ENCODE peak calls at places on chromosomes 1 and 21, in five cellular contexts. One of them, this sample, is unnamed. For H3K4me1, the result is how much of the 10 kb centered on the place peaks cover.

GRCh38 chr1:104780470-104781078 is 1030.9 kb downstream of the AMY1C start:
- DNase-seq in gastrocnemius medialis: no peak
- DNase-seq in spleen: no peak
- DNase-seq in A549: no peak
- DNase-seq in breast epithelium: no peak
- DNase-seq in this sample: no peak

GRCh38 chr1:153968972-153969371 is 1.3 kb downstream of the CREB3L4 start:
- DNase-seq in gastrocnemius medialis: no peak
- DNase-seq in spleen: peak
- DNase-seq in A549: no peak
- DNase-seq in breast epithelium: no peak
- DNase-seq in this sample: no peak

GRCh38 chr1:96641292-96641691 is 80.3 kb upstream of the PTBP2 start:
- DNase-seq in gastrocnemius medialis: no peak
- DNase-seq in spleen: no peak
- DNase-seq in A549: no peak
- DNase-seq in breast epithelium: no peak
- DNase-seq in this sample: no peak

GRCh38 chr1:194214735-194215134 is 1028.3 kb upstream of the B3GALT2 start:
- DNase-seq in gastrocnemius medialis: no peak
- DNase-seq in spleen: no peak
- DNase-seq in A549: no peak
- DNase-seq in breast epithelium: no peak
- DNase-seq in this sample: no peak

GRCh38 chr1:212699839-212700596 is at the start of gene BATF3:
- DNase-seq in gastrocnemius medialis: no peak
- DNase-seq in spleen: peak
- DNase-seq in A549: peak
- DNase-seq in breast epithelium: no peak
- DNase-seq in this sample: no peak

GRCh38 chr1:21911205-21912001 is 25.7 kb downstream of the HSPG2 start:
- DNase-seq in gastrocnemius medialis: no peak
- DNase-seq in spleen: no peak
- DNase-seq in A549: no peak
- DNase-seq in breast epithelium: no peak
- DNase-seq in this sample: no peak

GRCh38 chr1:213399695-213400094 is 348.7 kb downstream of the RPS6KC1 start:
- DNase-seq in gastrocnemius medialis: no peak
- DNase-seq in spleen: no peak
- DNase-seq in A549: no peak
- DNase-seq in breast epithelium: peak
- DNase-seq in this sample: no peak

GRCh38 chr1:158689110-158689509 is 2.6 kb upstream of the SPTA1 start:
- DNase-seq in gastrocnemius medialis: no peak
- DNase-seq in spleen: no peak
- DNase-seq in A549: no peak
- DNase-seq in breast epithelium: no peak
- DNase-seq in this sample: no peak

GRCh38 chr1:241499910-241500309 is 19.6 kb downstream of the FH start:
- DNase-seq in gastrocnemius medialis: no peak
- DNase-seq in spleen: no peak
- DNase-seq in A549: peak
- DNase-seq in breast epithelium: no peak
- DNase-seq in this sample: no peak

GRCh38 chr1:56064705-56065104 is 514.7 kb downstream of the PLPP3 start:
- DNase-seq in gastrocnemius medialis: no peak
- DNase-seq in spleen: no peak
- DNase-seq in A549: peak
- DNase-seq in breast epithelium: no peak
- DNase-seq in this sample: no peak

GRCh38 chr1:202214089-202214843 is 20.7 kb downstream of the LGR6 start:
- DNase-seq in gastrocnemius medialis: no peak
- DNase-seq in spleen: no peak
- DNase-seq in A549: no peak
- DNase-seq in breast epithelium: peak
- DNase-seq in this sample: no peak

GRCh38 chr1:162548170-162548569 is 13.4 kb upstream of the UAP1 start:
- DNase-seq in gastrocnemius medialis: peak
- DNase-seq in spleen: no peak
- DNase-seq in A549: no peak
- DNase-seq in breast epithelium: peak
- DNase-seq in this sample: peak

GRCh38 chr1:33762099-33762830 is 101.6 kb upstream of the HMGB4 start:
- DNase-seq in gastrocnemius medialis: no peak
- DNase-seq in spleen: no peak
- DNase-seq in A549: no peak
- DNase-seq in breast epithelium: no peak
- DNase-seq in this sample: no peak

GRCh38 chr1:7491089-7491817 is 279.8 kb upstream of the VAMP3 start:
- DNase-seq in gastrocnemius medialis: no peak
- DNase-seq in spleen: no peak
- DNase-seq in A549: no peak
- DNase-seq in breast epithelium: no peak
- DNase-seq in this sample: no peak

GRCh38 chr1:33007190-33008050 is 29.3 kb downstream of the AK2 start:
- DNase-seq in gastrocnemius medialis: peak
- DNase-seq in spleen: no peak
- DNase-seq in A549: peak
- DNase-seq in breast epithelium: no peak
- DNase-seq in this sample: peak

GRCh38 chr1:239053269-239053668 is 333.1 kb upstream of the CHRM3 start:
- DNase-seq in gastrocnemius medialis: no peak
- DNase-seq in spleen: no peak
- DNase-seq in A549: no peak
- DNase-seq in breast epithelium: no peak
- DNase-seq in this sample: no peak

GRCh38 chr1:246661451-246661850 is 62.8 kb upstream of the SCCPDH start:
- DNase-seq in gastrocnemius medialis: no peak
- DNase-seq in spleen: no peak
- DNase-seq in A549: no peak
- DNase-seq in breast epithelium: no peak
- DNase-seq in this sample: no peak

GRCh38 chr1:36866168-36866814 is 168.0 kb downstream of the GRIK3 start:
- DNase-seq in gastrocnemius medialis: no peak
- DNase-seq in spleen: no peak
- DNase-seq in A549: no peak
- DNase-seq in breast epithelium: no peak
- DNase-seq in this sample: no peak

GRCh38 chr1:39142394-39143060 is 62.0 kb upstream of the MACF1 start:
- DNase-seq in gastrocnemius medialis: no peak
- DNase-seq in spleen: no peak
- DNase-seq in A549: no peak
- DNase-seq in breast epithelium: peak
- DNase-seq in this sample: peak

GRCh38 chr1:8408151-8408839 is 90.4 kb downstream of the SLC45A1 start:
- DNase-seq in gastrocnemius medialis: peak
- DNase-seq in spleen: no peak
- DNase-seq in A549: no peak
- DNase-seq in breast epithelium: peak
- DNase-seq in this sample: peak

GRCh38 chr1:195462646-195463045 is 1145.6 kb downstream of the KCNT2 start:
- DNase-seq in gastrocnemius medialis: no peak
- DNase-seq in spleen: no peak
- DNase-seq in A549: no peak
- DNase-seq in breast epithelium: no peak
- DNase-seq in this sample: no peak

GRCh38 chr1:72438270-72438669 is 155.9 kb upstream of the NEGR1 start:
- DNase-seq in gastrocnemius medialis: no peak
- DNase-seq in spleen: no peak
- DNase-seq in A549: no peak
- DNase-seq in breast epithelium: no peak
- DNase-seq in this sample: no peak

GRCh38 chr1:203480084-203480483 is 4.5 kb downstream of the PRELP start:
- DNase-seq in gastrocnemius medialis: no peak
- DNase-seq in spleen: peak
- DNase-seq in A549: no peak
- DNase-seq in breast epithelium: no peak
- DNase-seq in this sample: no peak

GRCh38 chr1:151158751-151159251 is 2.4 kb downstream of the TNFAIP8L2 start:
- DNase-seq in gastrocnemius medialis: no peak
- DNase-seq in spleen: peak
- DNase-seq in A549: no peak
- DNase-seq in breast epithelium: no peak
- DNase-seq in this sample: no peak

GRCh38 chr1:150925080-150925479 is 1.1 kb upstream of the SETDB1 start:
- DNase-seq in gastrocnemius medialis: no peak
- DNase-seq in spleen: peak
- DNase-seq in A549: no peak
- DNase-seq in breast epithelium: peak
- DNase-seq in this sample: no peak

GRCh38 chr1:31335007-31335406 is 37.9 kb downstream of the FABP3 start:
- DNase-seq in gastrocnemius medialis: no peak
- DNase-seq in spleen: no peak
- DNase-seq in A549: peak
- DNase-seq in breast epithelium: no peak
- DNase-seq in this sample: peak

GRCh38 chr1:6727535-6727934 is 25.9 kb upstream of the DNAJC11 start:
- DNase-seq in gastrocnemius medialis: no peak
- DNase-seq in spleen: peak
- DNase-seq in A549: peak
- DNase-seq in breast epithelium: peak
- DNase-seq in this sample: no peak

GRCh38 chr21:33543505-33544129 is 779 bp downstream of the SON start:
- DNase-seq in gastrocnemius medialis: no peak
- DNase-seq in spleen: peak
- DNase-seq in A549: no peak
- DNase-seq in breast epithelium: peak
- DNase-seq in this sample: peak

GRCh38 chr1:84434756-84435142 is 36.5 kb downstream of the DNASE2B start:
- DNase-seq in gastrocnemius medialis: no peak
- DNase-seq in spleen: no peak
- DNase-seq in A549: no peak
- DNase-seq in breast epithelium: no peak
- DNase-seq in this sample: no peak

GRCh38 chr1:54167422-54168139 is 14.8 kb upstream of the CDCP2 start:
- DNase-seq in gastrocnemius medialis: no peak
- DNase-seq in spleen: peak
- DNase-seq in A549: no peak
- DNase-seq in breast epithelium: no peak
- DNase-seq in this sample: no peak

GRCh38 chr1:229220163-229220846 is 50.6 kb upstream of the RAB4A start:
- DNase-seq in gastrocnemius medialis: no peak
- DNase-seq in spleen: no peak
- DNase-seq in A549: no peak
- DNase-seq in breast epithelium: no peak
- DNase-seq in this sample: no peak

GRCh38 chr1:232982238-232982944 is 32.0 kb downstream of the NTPCR start:
- DNase-seq in gastrocnemius medialis: no peak
- DNase-seq in spleen: no peak
- DNase-seq in A549: no peak
- DNase-seq in breast epithelium: no peak
- DNase-seq in this sample: no peak

GRCh38 chr1:201020040-201020591 is 3.4 kb downstream of the KIF21B start:
- DNase-seq in gastrocnemius medialis: no peak
- DNase-seq in spleen: peak
- DNase-seq in A549: no peak
- DNase-seq in breast epithelium: no peak
- DNase-seq in this sample: no peak

GRCh38 chr1:106121728-106122127 is 934.7 kb upstream of the PRMT6 start:
- DNase-seq in gastrocnemius medialis: no peak
- DNase-seq in spleen: no peak
- DNase-seq in A549: no peak
- DNase-seq in breast epithelium: no peak
- DNase-seq in this sample: no peak

GRCh38 chr1:182803846-182804245 is 14.3 kb downstream of the NPL start:
- DNase-seq in gastrocnemius medialis: no peak
- DNase-seq in spleen: no peak
- DNase-seq in A549: no peak
- DNase-seq in breast epithelium: no peak
- DNase-seq in this sample: no peak
- H3K4me1 ChIP-seq in gastrocnemius medialis: under half
- H3K4me1 ChIP-seq in spleen: under half
- H3K4me1 ChIP-seq in A549: under half
- H3K4me1 ChIP-seq in breast epithelium: under half
- H3K4me1 ChIP-seq in this sample: under half

GRCh38 chr1:174116042-174116441 is 43.3 kb upstream of the RABGAP1L start:
- DNase-seq in gastrocnemius medialis: no peak
- DNase-seq in spleen: no peak
- DNase-seq in A549: no peak
- DNase-seq in breast epithelium: no peak
- DNase-seq in this sample: no peak

GRCh38 chr1:174114788-174115448 is 44.4 kb upstream of the RABGAP1L start:
- DNase-seq in gastrocnemius medialis: no peak
- DNase-seq in spleen: no peak
- DNase-seq in A549: peak
- DNase-seq in breast epithelium: no peak
- DNase-seq in this sample: no peak

GRCh38 chr1:174112489-174113162 is 46.7 kb upstream of the RABGAP1L start:
- DNase-seq in gastrocnemius medialis: no peak
- DNase-seq in spleen: no peak
- DNase-seq in A549: no peak
- DNase-seq in breast epithelium: no peak
- DNase-seq in this sample: no peak

GRCh38 chr1:174110053-174110452 is 49.3 kb upstream of the RABGAP1L start:
- DNase-seq in gastrocnemius medialis: no peak
- DNase-seq in spleen: no peak
- DNase-seq in A549: no peak
- DNase-seq in breast epithelium: no peak
- DNase-seq in this sample: no peak

GRCh38 chr1:174114106-174114505 is 45.2 kb upstream of the RABGAP1L start:
- DNase-seq in gastrocnemius medialis: no peak
- DNase-seq in spleen: no peak
- DNase-seq in A549: no peak
- DNase-seq in breast epithelium: no peak
- DNase-seq in this sample: no peak
- TF ChIP-seq POLR2A in gastrocnemius medialis: no peak
- TF ChIP-seq POLR2A in spleen: no peak
- TF ChIP-seq POLR2A in A549: no peak
- TF ChIP-seq POLR2A in breast epithelium: no peak
- TF ChIP-seq POLR2A in this sample: no peak

GRCh38 chr1:37989381-37989930 is 366 bp downstream of the SF3A3 start:
- DNase-seq in gastrocnemius medialis: no peak
- DNase-seq in spleen: peak
- DNase-seq in A549: no peak
- DNase-seq in breast epithelium: no peak
- DNase-seq in this sample: no peak
- H3K4me1 ChIP-seq in gastrocnemius medialis: under half
- H3K4me1 ChIP-seq in spleen: under half
- H3K4me1 ChIP-seq in A549: under half
- H3K4me1 ChIP-seq in breast epithelium: under half
- H3K4me1 ChIP-seq in this sample: under half

GRCh38 chr1:1003618-1004419 is 3.9 kb upstream of the HES4 start:
- DNase-seq in gastrocnemius medialis: no peak
- DNase-seq in spleen: peak
- DNase-seq in A549: no peak
- DNase-seq in breast epithelium: no peak
- DNase-seq in this sample: no peak

GRCh38 chr1:1000357-1001056 is 610 bp upstream of the HES4 start:
- DNase-seq in gastrocnemius medialis: no peak
- DNase-seq in spleen: peak
- DNase-seq in A549: no peak
- DNase-seq in breast epithelium: peak
- DNase-seq in this sample: peak

GRCh38 chr1:1001057-1001630 is 1.2 kb upstream of the HES4 start:
- DNase-seq in gastrocnemius medialis: no peak
- DNase-seq in spleen: peak
- DNase-seq in A549: no peak
- DNase-seq in breast epithelium: no peak
- DNase-seq in this sample: no peak

GRCh38 chr1:999797-1000356 is at the start of gene HES4:
- DNase-seq in gastrocnemius medialis: peak
- DNase-seq in spleen: peak
- DNase-seq in A549: no peak
- DNase-seq in breast epithelium: peak
- DNase-seq in this sample: peak

GRCh38 chr1:1001631-1002300 is 1.9 kb upstream of the HES4 start:
- DNase-seq in gastrocnemius medialis: no peak
- DNase-seq in spleen: peak
- DNase-seq in A549: peak
- DNase-seq in breast epithelium: peak
- DNase-seq in this sample: peak
- TF ChIP-seq POLR2A in gastrocnemius medialis: peak
- TF ChIP-seq POLR2A in spleen: no peak
- TF ChIP-seq POLR2A in A549: peak
- TF ChIP-seq POLR2A in breast epithelium: peak
- TF ChIP-seq POLR2A in this sample: peak

This sample was measured in prostate gland.